ENCODE peak calls at places on chromosomes 3 and 15, in five cellular contexts. One of them, this sample, is unnamed.

GRCh38 chr3:197340521-197340871 is 42.1 kb upstream of the DLG1 start:
- DNase-seq in breast epithelium: no peak
- DNase-seq in colonic mucosa: no peak
- DNase-seq in GM23248: no peak
- DNase-seq in CD4-positive, CD25-positive, alpha-beta regulatory T cell: no peak
- DNase-seq in this sample: no peak

GRCh38 chr3:65996605-65997004 is 42.1 kb downstream of the MAGI1 start:
- DNase-seq in GM23248: no peak
- DNase-seq in colonic mucosa: no peak
- DNase-seq in CD4-positive, CD25-positive, alpha-beta regulatory T cell: no peak
- DNase-seq in breast epithelium: peak; percentile 35
- DNase-seq in this sample: no peak

GRCh38 chr3:145359040-145359439 is 801.9 kb downstream of the PLOD2 start:
- DNase-seq in CD4-positive, CD25-positive, alpha-beta regulatory T cell: no peak
- DNase-seq in GM23248: no peak
- DNase-seq in colonic mucosa: no peak
- DNase-seq in breast epithelium: no peak
- DNase-seq in this sample: no peak

GRCh38 chr15:22979069-22979698 is 984 bp downstream of the CYFIP1 start:
- DNase-seq in breast epithelium: no peak
- DNase-seq in GM23248: peak; percentile 75
- DNase-seq in CD4-positive, CD25-positive, alpha-beta regulatory T cell: peak; percentile 57
- DNase-seq in colonic mucosa: peak; percentile 80
- DNase-seq in this sample: no peak

GRCh38 chr3:51968175-51968681 is 974 bp upstream of the PCBP4 start:
- DNase-seq in GM23248: peak; percentile 34
- DNase-seq in breast epithelium: no peak
- DNase-seq in CD4-positive, CD25-positive, alpha-beta regulatory T cell: no peak
- DNase-seq in colonic mucosa: no peak
- DNase-seq in this sample: no peak

GRCh38 chr3:7469866-7470265 is 609.0 kb downstream of the GRM7 start:
- DNase-seq in GM23248: no peak
- DNase-seq in breast epithelium: no peak
- DNase-seq in colonic mucosa: no peak
- DNase-seq in CD4-positive, CD25-positive, alpha-beta regulatory T cell: no peak
- DNase-seq in this sample: no peak

GRCh38 chr3:52372822-52373504 is 56.8 kb downstream of the DNAH1 start:
- DNase-seq in CD4-positive, CD25-positive, alpha-beta regulatory T cell: peak; percentile 18
- DNase-seq in colonic mucosa: peak; percentile 22
- DNase-seq in breast epithelium: no peak
- DNase-seq in GM23248: no peak
- DNase-seq in this sample: no peak

GRCh38 chr3:56468184-56469106 is at the start of gene ERC2:
- DNase-seq in GM23248: peak; percentile 47
- DNase-seq in breast epithelium: no peak
- DNase-seq in CD4-positive, CD25-positive, alpha-beta regulatory T cell: no peak
- DNase-seq in colonic mucosa: peak; percentile 52
- DNase-seq in this sample: no peak

GRCh38 chr3:172520332-172520831 is 2.8 kb downstream of the TNFSF10 start:
- DNase-seq in colonic mucosa: peak; percentile 56
- DNase-seq in GM23248: peak; percentile 77
- DNase-seq in breast epithelium: no peak
- DNase-seq in CD4-positive, CD25-positive, alpha-beta regulatory T cell: peak; percentile 39
- DNase-seq in this sample: no peak

GRCh38 chr3:8457039-8457438 is 44.6 kb upstream of the LMCD1 start:
- DNase-seq in CD4-positive, CD25-positive, alpha-beta regulatory T cell: no peak
- DNase-seq in breast epithelium: no peak
- DNase-seq in GM23248: peak; percentile 73
- DNase-seq in colonic mucosa: no peak
- DNase-seq in this sample: no peak

GRCh38 chr3:17151598-17152373 is 267.0 kb downstream of the PLCL2 start:
- DNase-seq in colonic mucosa: no peak
- DNase-seq in CD4-positive, CD25-positive, alpha-beta regulatory T cell: peak; percentile 98
- DNase-seq in GM23248: no peak
- DNase-seq in breast epithelium: peak; percentile 20
- DNase-seq in this sample: no peak

GRCh38 chr3:3192481-3192764 is 12.9 kb upstream of the CRBN start:
- DNase-seq in GM23248: no peak
- DNase-seq in colonic mucosa: no peak
- DNase-seq in breast epithelium: no peak
- DNase-seq in CD4-positive, CD25-positive, alpha-beta regulatory T cell: no peak
- DNase-seq in this sample: no peak

GRCh38 chr15:42106278-42106677 is 11.9 kb upstream of the PLA2G4D start:
- DNase-seq in CD4-positive, CD25-positive, alpha-beta regulatory T cell: no peak
- DNase-seq in breast epithelium: no peak
- DNase-seq in colonic mucosa: peak; percentile 18
- DNase-seq in GM23248: no peak
- DNase-seq in this sample: no peak

GRCh38 chr15:60299452-60300047 is 98.2 kb downstream of the ANXA2 start:
- DNase-seq in breast epithelium: no peak
- DNase-seq in GM23248: peak; percentile 65
- DNase-seq in colonic mucosa: peak; percentile 26
- DNase-seq in CD4-positive, CD25-positive, alpha-beta regulatory T cell: no peak
- DNase-seq in this sample: peak; percentile 72

GRCh38 chr3:42236611-42237010 is 29.4 kb downstream of the CCK start:
- DNase-seq in colonic mucosa: no peak
- DNase-seq in breast epithelium: no peak
- DNase-seq in CD4-positive, CD25-positive, alpha-beta regulatory T cell: no peak
- DNase-seq in GM23248: no peak
- DNase-seq in this sample: no peak

GRCh38 chr3:38312356-38312755 is 30.3 kb downstream of the SLC22A14 start:
- DNase-seq in breast epithelium: no peak
- DNase-seq in colonic mucosa: no peak
- DNase-seq in CD4-positive, CD25-positive, alpha-beta regulatory T cell: no peak
- DNase-seq in GM23248: no peak
- DNase-seq in this sample: peak; percentile 80

GRCh38 chr3:196080517-196080841 is 1.4 kb downstream of the TFRC start:
- DNase-seq in colonic mucosa: peak; percentile 49
- DNase-seq in CD4-positive, CD25-positive, alpha-beta regulatory T cell: peak; percentile 44
- DNase-seq in breast epithelium: no peak
- DNase-seq in GM23248: no peak
- DNase-seq in this sample: no peak

GRCh38 chr15:57646057-57646456 is 54.4 kb downstream of the MYZAP start:
- DNase-seq in GM23248: peak; percentile 29
- DNase-seq in breast epithelium: no peak
- DNase-seq in CD4-positive, CD25-positive, alpha-beta regulatory T cell: no peak
- DNase-seq in colonic mucosa: no peak
- DNase-seq in this sample: peak; percentile 45

GRCh38 chr15:22895465-22896190 is 57.2 kb downstream of the NIPA2 start:
- DNase-seq in GM23248: peak; percentile 30
- DNase-seq in colonic mucosa: peak; percentile 56
- DNase-seq in CD4-positive, CD25-positive, alpha-beta regulatory T cell: peak; percentile 51
- DNase-seq in breast epithelium: no peak
- DNase-seq in this sample: no peak

GRCh38 chr3:16183601-16184270 is 9.3 kb downstream of the GALNT15 start:
- DNase-seq in GM23248: peak; percentile 94
- DNase-seq in breast epithelium: no peak
- DNase-seq in colonic mucosa: no peak
- DNase-seq in CD4-positive, CD25-positive, alpha-beta regulatory T cell: no peak
- DNase-seq in this sample: no peak

GRCh38 chr15:80404057-80404718 is at the start of gene ARNT2:
- DNase-seq in breast epithelium: no peak
- DNase-seq in colonic mucosa: no peak
- DNase-seq in CD4-positive, CD25-positive, alpha-beta regulatory T cell: no peak
- DNase-seq in GM23248: peak; percentile 55
- DNase-seq in this sample: peak; percentile 50

GRCh38 chr3:138173769-138174420 is 826 bp downstream of the DBR1 start:
- DNase-seq in breast epithelium: no peak
- DNase-seq in colonic mucosa: no peak
- DNase-seq in GM23248: peak; percentile 29
- DNase-seq in CD4-positive, CD25-positive, alpha-beta regulatory T cell: no peak
- DNase-seq in this sample: no peak

GRCh38 chr3:76585794-76586392 is 454.0 kb upstream of the ROBO2 start:
- DNase-seq in GM23248: peak; percentile 63
- DNase-seq in breast epithelium: no peak
- DNase-seq in CD4-positive, CD25-positive, alpha-beta regulatory T cell: no peak
- DNase-seq in colonic mucosa: no peak
- DNase-seq in this sample: no peak

GRCh38 chr3:181464033-181464694 is 247.6 kb upstream of the SOX2 start:
- DNase-seq in GM23248: no peak
- DNase-seq in colonic mucosa: no peak
- DNase-seq in CD4-positive, CD25-positive, alpha-beta regulatory T cell: no peak
- DNase-seq in breast epithelium: no peak
- DNase-seq in this sample: no peak
- H3K4me3 ChIP-seq in GM23248: no peak overlapping the region
- H3K4me3 ChIP-seq in colonic mucosa: no peak overlapping the region
- H3K4me3 ChIP-seq in CD4-positive, CD25-positive, alpha-beta regulatory T cell: no peak overlapping the region
- H3K4me3 ChIP-seq in breast epithelium: no peak overlapping the region
- H3K4me3 ChIP-seq in this sample: no peak overlapping the region

GRCh38 chr15:74801311-74801997 is 11.2 kb upstream of the LMAN1L start:
- DNase-seq in breast epithelium: no peak
- DNase-seq in colonic mucosa: peak; percentile 23
- DNase-seq in CD4-positive, CD25-positive, alpha-beta regulatory T cell: no peak
- DNase-seq in GM23248: no peak
- DNase-seq in this sample: no peak

GRCh38 chr15:74802290-74802689 is 10.3 kb upstream of the LMAN1L start:
- DNase-seq in GM23248: no peak
- DNase-seq in colonic mucosa: peak; percentile 21
- DNase-seq in breast epithelium: no peak
- DNase-seq in CD4-positive, CD25-positive, alpha-beta regulatory T cell: no peak
- DNase-seq in this sample: no peak

GRCh38 chr15:74799843-74800558 is 12.6 kb upstream of the LMAN1L start:
- DNase-seq in colonic mucosa: peak; percentile 89
- DNase-seq in CD4-positive, CD25-positive, alpha-beta regulatory T cell: peak; percentile 83
- DNase-seq in GM23248: peak; percentile 70
- DNase-seq in breast epithelium: peak; percentile 64
- DNase-seq in this sample: no peak

GRCh38 chr15:74799255-74799842 is 13.3 kb upstream of the LMAN1L start:
- DNase-seq in colonic mucosa: peak; percentile 28
- DNase-seq in breast epithelium: no peak
- DNase-seq in GM23248: no peak
- DNase-seq in CD4-positive, CD25-positive, alpha-beta regulatory T cell: peak; percentile 54
- DNase-seq in this sample: no peak

DNA sequence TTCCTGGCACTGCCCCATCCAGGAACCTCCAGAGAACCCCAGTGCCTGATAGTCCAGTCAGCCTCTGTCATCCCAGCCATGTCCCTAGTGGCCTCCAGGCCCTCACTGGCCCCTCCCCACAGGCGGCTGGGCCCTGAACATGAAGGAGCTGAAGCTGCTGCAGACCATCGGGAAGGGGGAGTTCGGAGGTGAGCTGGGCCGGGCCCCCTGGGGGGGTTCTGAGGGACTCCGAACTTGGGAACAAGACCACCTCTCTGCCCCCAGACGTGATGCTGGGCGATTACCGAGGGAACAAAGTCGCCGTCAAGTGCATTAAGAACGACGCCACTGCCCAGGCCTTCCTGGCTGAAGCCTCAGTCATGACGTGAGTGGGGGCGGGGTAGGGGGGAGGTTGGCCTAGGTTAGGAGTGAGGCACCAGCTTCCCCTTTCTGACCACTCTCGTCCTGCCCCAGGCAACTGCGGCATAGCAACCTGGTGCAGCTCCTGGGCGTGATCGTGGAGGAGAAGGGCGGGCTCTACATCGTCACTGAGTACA is 12.0 kb upstream of the LMAN1L start:
- DNase-seq in GM23248: no peak
- DNase-seq in colonic mucosa: peak; percentile 33
- DNase-seq in CD4-positive, CD25-positive, alpha-beta regulatory T cell: no peak
- DNase-seq in breast epithelium: no peak
- DNase-seq in this sample: no peak
- H3K27me3 ChIP-seq in GM23248: no peaks in the 10 kb centered on the region
- H3K27me3 ChIP-seq in colonic mucosa: no peaks in the 10 kb centered on the region
- H3K27me3 ChIP-seq in CD4-positive, CD25-positive, alpha-beta regulatory T cell: no peaks in the 10 kb centered on the region
- H3K27me3 ChIP-seq in breast epithelium: no peaks in the 10 kb centered on the region
- H3K27me3 ChIP-seq in this sample: no peaks in the 10 kb centered on the region

DNA sequence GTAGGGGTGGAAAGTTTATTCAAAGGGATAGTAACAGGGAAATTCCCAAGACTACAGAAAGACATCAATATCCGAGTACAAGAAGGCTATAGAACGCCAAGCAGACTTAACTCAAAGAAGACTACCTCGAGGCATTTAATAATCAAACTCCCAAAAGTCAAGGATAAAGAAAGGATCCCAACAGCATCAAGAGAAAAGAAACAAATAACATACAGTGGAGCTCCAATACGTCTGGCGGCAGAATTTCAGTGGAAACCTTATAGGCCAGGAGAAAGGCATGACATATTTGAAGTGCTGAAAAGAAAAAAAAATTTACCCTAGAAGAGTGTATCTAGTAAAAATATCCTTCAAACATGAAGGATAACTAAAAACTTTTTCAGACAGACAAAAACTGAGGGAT is 95.6 kb downstream of the DMXL2 start:
- DNase-seq in CD4-positive, CD25-positive, alpha-beta regulatory T cell: no peak
- DNase-seq in GM23248: no peak
- DNase-seq in breast epithelium: no peak
- DNase-seq in colonic mucosa: no peak
- DNase-seq in this sample: no peak
- H3K4me3 ChIP-seq in CD4-positive, CD25-positive, alpha-beta regulatory T cell: no peak overlapping the region
- H3K4me3 ChIP-seq in GM23248: no peak overlapping the region
- H3K4me3 ChIP-seq in breast epithelium: no peak overlapping the region
- H3K4me3 ChIP-seq in colonic mucosa: no peak overlapping the region
- H3K4me3 ChIP-seq in this sample: no peak overlapping the region

GRCh38 chr15:28100516-28101195 is 1.5 kb upstream of the OCA2 start:
- DNase-seq in CD4-positive, CD25-positive, alpha-beta regulatory T cell: no peak
- DNase-seq in colonic mucosa: no peak
- DNase-seq in GM23248: no peak
- DNase-seq in breast epithelium: no peak
- DNase-seq in this sample: no peak

GRCh38 chr15:28097656-28098359 is 1.3 kb downstream of the OCA2 start:
- DNase-seq in CD4-positive, CD25-positive, alpha-beta regulatory T cell: no peak
- DNase-seq in GM23248: no peak
- DNase-seq in breast epithelium: no peak
- DNase-seq in colonic mucosa: no peak
- DNase-seq in this sample: no peak

GRCh38 chr15:28099555-28100140 is 533 bp upstream of the OCA2 start:
- DNase-seq in breast epithelium: no peak
- DNase-seq in GM23248: no peak
- DNase-seq in colonic mucosa: no peak
- DNase-seq in CD4-positive, CD25-positive, alpha-beta regulatory T cell: no peak
- DNase-seq in this sample: no peak

GRCh38 chr15:28098360-28098765 is 752 bp downstream of the OCA2 start:
- DNase-seq in CD4-positive, CD25-positive, alpha-beta regulatory T cell: no peak
- DNase-seq in breast epithelium: no peak
- DNase-seq in colonic mucosa: no peak
- DNase-seq in GM23248: no peak
- DNase-seq in this sample: no peak

DNA sequence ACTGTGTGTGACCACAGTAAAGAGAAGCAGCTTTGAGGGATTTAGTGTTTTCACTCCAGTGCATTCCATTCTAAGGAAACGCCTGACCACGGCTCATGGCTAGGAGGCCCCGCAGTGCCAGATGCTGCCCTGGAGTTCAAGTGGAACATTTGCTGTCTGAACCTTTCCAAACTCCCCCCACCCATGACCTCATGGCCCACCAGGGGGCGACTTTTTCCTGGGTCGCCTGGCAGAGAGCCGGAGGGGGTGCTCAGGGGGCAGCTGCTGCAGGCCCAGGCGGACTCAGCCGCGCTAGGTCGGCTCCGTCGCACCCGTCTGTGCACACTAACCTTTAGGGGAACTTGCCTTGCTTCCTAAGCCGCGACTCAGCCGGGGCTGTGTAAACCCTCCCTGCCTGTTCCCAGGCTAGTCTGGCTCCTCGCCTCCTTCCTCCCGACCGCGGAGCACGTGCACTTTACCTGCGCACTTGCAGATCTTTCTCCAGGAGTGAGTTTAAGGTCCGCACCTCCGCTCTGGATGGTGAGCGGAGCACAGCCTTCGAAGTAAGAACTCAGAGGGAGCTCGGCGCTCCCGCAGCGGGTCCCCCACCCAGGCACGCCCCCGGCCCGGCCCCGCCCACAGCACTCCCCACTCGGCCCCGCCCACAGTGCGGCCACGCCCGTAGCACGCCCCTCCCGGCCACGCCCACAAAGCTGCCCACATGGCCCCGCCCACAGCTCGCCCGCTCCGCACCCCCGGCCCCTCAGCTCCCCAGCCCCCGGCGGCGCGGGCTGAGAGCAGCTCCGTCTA is at the start of gene OCA2:
- DNase-seq in GM23248: peak; percentile 59
- DNase-seq in breast epithelium: peak; percentile 39
- DNase-seq in colonic mucosa: peak; percentile 68
- DNase-seq in CD4-positive, CD25-positive, alpha-beta regulatory T cell: peak; percentile 27
- DNase-seq in this sample: no peak
- H3K27me3 ChIP-seq in GM23248: peaks cover 43% of the 10 kb centered on the region
- H3K27me3 ChIP-seq in breast epithelium: no peaks in the 10 kb centered on the region
- H3K27me3 ChIP-seq in colonic mucosa: peaks cover 33% of the 10 kb centered on the region
- H3K27me3 ChIP-seq in CD4-positive, CD25-positive, alpha-beta regulatory T cell: peaks cover 26% of the 10 kb centered on the region
- H3K27me3 ChIP-seq in this sample: peaks cover 29% of the 10 kb centered on the region

This sample was measured in esophagus muscularis mucosa.